ENCODE peak calls at places on chromosome 6, in six cellular contexts. One of them, this sample, is unnamed.

GRCh38 chr6:166562726-166563125 is 23.8 kb downstream of the RAMACL start:
- DNase-seq in IMR-90: no peak
- DNase-seq in PC-3: no peak
- DNase-seq in PC-9: no peak
- DNase-seq in fibroblast of lung: no peak
- DNase-seq in OCI-LY7: no peak
- DNase-seq in this sample: no peak

GRCh38 chr6:90415178-90415577 is 118.5 kb upstream of the BACH2 start:
- DNase-seq in IMR-90: no peak
- DNase-seq in OCI-LY7: no peak
- DNase-seq in PC-3: no peak
- DNase-seq in PC-9: no peak
- DNase-seq in fibroblast of lung: no peak
- DNase-seq in this sample: no peak

GRCh38 chr6:170007468-170008240 is 256.2 kb downstream of the ERMARD start:
- DNase-seq in IMR-90: no peak
- DNase-seq in PC-3: no peak
- DNase-seq in fibroblast of lung: no peak
- DNase-seq in PC-9: no peak
- DNase-seq in OCI-LY7: no peak
- DNase-seq in this sample: no peak

GRCh38 chr6:63307581-63308246 is 12.1 kb downstream of the LGSN start:
- DNase-seq in PC-3: peak
- DNase-seq in IMR-90: peak
- DNase-seq in OCI-LY7: peak
- DNase-seq in PC-9: no peak
- DNase-seq in fibroblast of lung: peak
- DNase-seq in this sample: peak

GRCh38 chr6:31768717-31769257 is 6.3 kb downstream of the SAPCD1 start:
- DNase-seq in PC-9: no peak
- DNase-seq in OCI-LY7: no peak
- DNase-seq in IMR-90: no peak
- DNase-seq in PC-3: no peak
- DNase-seq in fibroblast of lung: no peak
- DNase-seq in this sample: no peak

GRCh38 chr6:84417261-84417660 is 189.8 kb upstream of the CEP162 start:
- DNase-seq in PC-3: peak
- DNase-seq in PC-9: peak
- DNase-seq in fibroblast of lung: peak
- DNase-seq in IMR-90: peak
- DNase-seq in OCI-LY7: no peak
- DNase-seq in this sample: no peak

GRCh38 chr6:129753422-129753821 is 43.4 kb upstream of the ARHGAP18 start:
- DNase-seq in IMR-90: peak
- DNase-seq in OCI-LY7: no peak
- DNase-seq in PC-9: no peak
- DNase-seq in PC-3: no peak
- DNase-seq in fibroblast of lung: no peak
- DNase-seq in this sample: no peak

GRCh38 chr6:127119361-127120108 is 1.1 kb downstream of the RSPO3 start:
- DNase-seq in PC-9: peak
- DNase-seq in IMR-90: no peak
- DNase-seq in PC-3: no peak
- DNase-seq in OCI-LY7: no peak
- DNase-seq in fibroblast of lung: no peak
- DNase-seq in this sample: peak

GRCh38 chr6:106309766-106310373 is 15.7 kb downstream of the ATG5 start:
- DNase-seq in OCI-LY7: no peak
- DNase-seq in IMR-90: peak
- DNase-seq in PC-9: peak
- DNase-seq in PC-3: peak
- DNase-seq in fibroblast of lung: peak
- DNase-seq in this sample: peak

GRCh38 chr6:11276911-11277274 is 44.4 kb upstream of the NEDD9 start:
- DNase-seq in OCI-LY7: no peak
- DNase-seq in fibroblast of lung: no peak
- DNase-seq in PC-9: no peak
- DNase-seq in IMR-90: no peak
- DNase-seq in PC-3: peak
- DNase-seq in this sample: no peak

GRCh38 chr6:87237804-87238203 is 82.4 kb downstream of the ZNF292 start:
- DNase-seq in PC-9: no peak
- DNase-seq in OCI-LY7: peak
- DNase-seq in PC-3: peak
- DNase-seq in IMR-90: peak
- DNase-seq in fibroblast of lung: peak
- DNase-seq in this sample: peak

GRCh38 chr6:165659945-165660862 is 2.8 kb downstream of the PDE10A start:
- DNase-seq in fibroblast of lung: no peak
- DNase-seq in OCI-LY7: no peak
- DNase-seq in PC-9: no peak
- DNase-seq in PC-3: no peak
- DNase-seq in IMR-90: peak
- DNase-seq in this sample: no peak

GRCh38 chr6:130769812-130770211 is 57.4 kb upstream of the SMLR1 start:
- DNase-seq in fibroblast of lung: no peak
- DNase-seq in PC-3: no peak
- DNase-seq in IMR-90: no peak
- DNase-seq in PC-9: no peak
- DNase-seq in OCI-LY7: no peak
- DNase-seq in this sample: no peak

GRCh38 chr6:125110056-125110455 is 43.5 kb upstream of the TPD52L1 start:
- DNase-seq in OCI-LY7: no peak
- DNase-seq in PC-3: no peak
- DNase-seq in PC-9: no peak
- DNase-seq in fibroblast of lung: no peak
- DNase-seq in IMR-90: no peak
- DNase-seq in this sample: no peak

GRCh38 chr6:10314163-10314955 is 100.5 kb downstream of the TFAP2A start:
- DNase-seq in OCI-LY7: no peak
- DNase-seq in IMR-90: no peak
- DNase-seq in fibroblast of lung: no peak
- DNase-seq in PC-3: no peak
- DNase-seq in PC-9: no peak
- DNase-seq in this sample: no peak

GRCh38 chr6:80388515-80388914 is 282.0 kb downstream of the BCKDHB start:
- DNase-seq in PC-9: no peak
- DNase-seq in IMR-90: no peak
- DNase-seq in OCI-LY7: no peak
- DNase-seq in PC-3: no peak
- DNase-seq in fibroblast of lung: no peak
- DNase-seq in this sample: no peak

GRCh38 chr6:7761047-7761446 is 35.1 kb downstream of the BMP6 start:
- DNase-seq in OCI-LY7: no peak
- DNase-seq in fibroblast of lung: peak
- DNase-seq in PC-9: peak
- DNase-seq in PC-3: peak
- DNase-seq in IMR-90: peak
- DNase-seq in this sample: no peak

GRCh38 chr6:45966797-45967196 is 48.9 kb downstream of the CLIC5 start:
- DNase-seq in fibroblast of lung: no peak
- DNase-seq in PC-9: no peak
- DNase-seq in PC-3: no peak
- DNase-seq in IMR-90: no peak
- DNase-seq in OCI-LY7: no peak
- DNase-seq in this sample: no peak

GRCh38 chr6:132300323-132300949 is 100.8 kb downstream of the MOXD1 start:
- DNase-seq in PC-3: peak
- DNase-seq in OCI-LY7: peak
- DNase-seq in fibroblast of lung: peak
- DNase-seq in PC-9: peak
- DNase-seq in IMR-90: peak
- DNase-seq in this sample: peak

GRCh38 chr6:133756046-133756445 is 132.9 kb upstream of the TCF21 start:
- DNase-seq in PC-3: no peak
- DNase-seq in IMR-90: peak
- DNase-seq in PC-9: no peak
- DNase-seq in fibroblast of lung: peak
- DNase-seq in OCI-LY7: no peak
- DNase-seq in this sample: no peak

GRCh38 chr6:154012852-154013251 is 26.2 kb upstream of the OPRM1 start:
- DNase-seq in PC-9: no peak
- DNase-seq in fibroblast of lung: no peak
- DNase-seq in IMR-90: no peak
- DNase-seq in OCI-LY7: no peak
- DNase-seq in PC-3: no peak
- DNase-seq in this sample: no peak

GRCh38 chr6:152309648-152310047 is 327.5 kb downstream of the SYNE1 start:
- DNase-seq in IMR-90: no peak
- DNase-seq in PC-3: peak
- DNase-seq in fibroblast of lung: no peak
- DNase-seq in PC-9: no peak
- DNase-seq in OCI-LY7: no peak
- DNase-seq in this sample: no peak

GRCh38 chr6:154852700-154853099 is 119.5 kb downstream of the SCAF8 start:
- DNase-seq in PC-3: peak
- DNase-seq in IMR-90: peak
- DNase-seq in fibroblast of lung: peak
- DNase-seq in OCI-LY7: no peak
- DNase-seq in PC-9: peak
- DNase-seq in this sample: no peak

GRCh38 chr6:6910734-6911295 is 196.9 kb upstream of the RREB1 start:
- DNase-seq in PC-9: no peak
- DNase-seq in fibroblast of lung: no peak
- DNase-seq in PC-3: peak
- DNase-seq in IMR-90: no peak
- DNase-seq in OCI-LY7: no peak
- DNase-seq in this sample: no peak

GRCh38 chr6:163393923-163394322 is 20.6 kb upstream of the QKI start:
- DNase-seq in OCI-LY7: no peak
- DNase-seq in fibroblast of lung: no peak
- DNase-seq in PC-9: no peak
- DNase-seq in IMR-90: no peak
- DNase-seq in PC-3: no peak
- DNase-seq in this sample: peak
- H2AFZ ChIP-seq in OCI-LY7: no peak
- H2AFZ ChIP-seq in fibroblast of lung: no peak
- H2AFZ ChIP-seq in PC-9: no peak
- H2AFZ ChIP-seq in IMR-90: no peak
- H2AFZ ChIP-seq in PC-3: peak
- H2AFZ ChIP-seq in this sample: peak

GRCh38 chr6:43808412-43808811 is 38.4 kb downstream of the VEGFA start:
- DNase-seq in fibroblast of lung: no peak
- DNase-seq in PC-9: no peak
- DNase-seq in PC-3: no peak
- DNase-seq in OCI-LY7: no peak
- DNase-seq in IMR-90: no peak
- DNase-seq in this sample: no peak

GRCh38 chr6:43806041-43806757 is 36.2 kb downstream of the VEGFA start:
- DNase-seq in IMR-90: no peak
- DNase-seq in OCI-LY7: no peak
- DNase-seq in fibroblast of lung: no peak
- DNase-seq in PC-3: peak
- DNase-seq in PC-9: peak
- DNase-seq in this sample: no peak

GRCh38 chr6:43806758-43807227 is 36.8 kb downstream of the VEGFA start:
- DNase-seq in fibroblast of lung: no peak
- DNase-seq in OCI-LY7: no peak
- DNase-seq in PC-3: no peak
- DNase-seq in IMR-90: no peak
- DNase-seq in PC-9: no peak
- DNase-seq in this sample: no peak

GRCh38 chr6:43805695-43806040 is 35.7 kb downstream of the VEGFA start:
- DNase-seq in PC-3: no peak
- DNase-seq in fibroblast of lung: no peak
- DNase-seq in PC-9: no peak
- DNase-seq in IMR-90: no peak
- DNase-seq in OCI-LY7: no peak
- DNase-seq in this sample: no peak

GRCh38 chr6:43807228-43808061 is 37.4 kb downstream of the VEGFA start:
- DNase-seq in OCI-LY7: no peak
- DNase-seq in fibroblast of lung: peak
- DNase-seq in PC-3: no peak
- DNase-seq in PC-9: peak
- DNase-seq in IMR-90: peak
- DNase-seq in this sample: no peak
- H2AFZ ChIP-seq in OCI-LY7: no peak
- H2AFZ ChIP-seq in fibroblast of lung: no peak
- H2AFZ ChIP-seq in PC-3: no peak
- H2AFZ ChIP-seq in PC-9: no peak
- H2AFZ ChIP-seq in IMR-90: peak
- H2AFZ ChIP-seq in this sample: no peak

GRCh38 chr6:12297363-12298016 is 7.3 kb downstream of the EDN1 start:
- DNase-seq in IMR-90: no peak
- DNase-seq in PC-9: no peak
- DNase-seq in PC-3: no peak
- DNase-seq in OCI-LY7: no peak
- DNase-seq in fibroblast of lung: no peak
- DNase-seq in this sample: peak

GRCh38 chr6:12296604-12297003 is 6.4 kb downstream of the EDN1 start:
- DNase-seq in fibroblast of lung: no peak
- DNase-seq in OCI-LY7: no peak
- DNase-seq in PC-3: no peak
- DNase-seq in PC-9: no peak
- DNase-seq in IMR-90: no peak
- DNase-seq in this sample: peak

GRCh38 chr6:12294851-12295536 is 4.8 kb downstream of the EDN1 start:
- DNase-seq in OCI-LY7: no peak
- DNase-seq in PC-3: no peak
- DNase-seq in fibroblast of lung: no peak
- DNase-seq in IMR-90: no peak
- DNase-seq in PC-9: no peak
- DNase-seq in this sample: peak

GRCh38 chr6:12295558-12296254 is 5.5 kb downstream of the EDN1 start:
- DNase-seq in PC-3: no peak
- DNase-seq in fibroblast of lung: no peak
- DNase-seq in OCI-LY7: no peak
- DNase-seq in PC-9: no peak
- DNase-seq in IMR-90: no peak
- DNase-seq in this sample: peak

DNA sequence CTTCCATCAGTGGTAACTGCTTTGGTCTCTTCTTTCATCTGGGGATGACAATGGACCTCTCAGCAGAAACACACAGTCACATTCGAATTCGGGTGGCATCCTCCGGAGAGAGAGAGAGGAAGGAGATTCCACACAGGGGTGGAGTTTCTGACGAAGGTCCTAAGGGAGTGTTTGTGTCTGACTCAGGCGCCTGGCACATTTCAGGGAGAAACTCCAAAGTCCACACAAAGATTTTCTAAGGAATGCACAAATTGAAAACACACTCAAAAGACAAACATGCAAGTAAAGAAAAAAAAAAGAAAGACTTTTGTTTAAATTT is 6.1 kb downstream of the EDN1 start:
- DNase-seq in fibroblast of lung: peak
- DNase-seq in IMR-90: peak
- DNase-seq in OCI-LY7: no peak
- DNase-seq in PC-9: no peak
- DNase-seq in PC-3: peak
- DNase-seq in this sample: peak
- H2AFZ ChIP-seq in fibroblast of lung: peak
- H2AFZ ChIP-seq in IMR-90: peak
- H2AFZ ChIP-seq in OCI-LY7: no peak
- H2AFZ ChIP-seq in PC-9: no peak
- H2AFZ ChIP-seq in PC-3: peak
- H2AFZ ChIP-seq in this sample: no peak

DNA sequence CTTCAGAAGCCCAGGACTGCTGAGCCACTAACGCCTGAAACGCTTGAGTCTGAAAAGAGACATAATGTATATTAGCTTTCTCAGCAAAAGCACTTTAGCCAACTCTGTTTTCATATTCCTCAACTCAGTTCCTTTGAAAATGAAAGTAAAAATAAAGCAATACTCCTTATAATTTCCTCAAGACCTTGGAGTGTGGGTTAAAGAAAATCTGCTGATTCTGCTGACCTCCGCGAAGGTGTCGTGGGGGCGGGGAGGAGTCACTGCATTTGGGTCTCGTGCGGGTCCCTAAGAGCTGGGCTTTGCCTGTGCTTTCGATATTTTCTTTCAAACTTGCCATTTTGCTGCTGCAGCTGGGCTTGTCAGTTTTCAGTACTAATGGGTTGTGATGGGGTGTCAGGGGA is 142.2 kb upstream of the ARID1B start:
- DNase-seq in PC-3: no peak
- DNase-seq in fibroblast of lung: peak
- DNase-seq in IMR-90: no peak
- DNase-seq in PC-9: no peak
- DNase-seq in OCI-LY7: peak
- DNase-seq in this sample: no peak
- H2AFZ ChIP-seq in PC-3: no peak
- H2AFZ ChIP-seq in fibroblast of lung: peak
- H2AFZ ChIP-seq in IMR-90: peak
- H2AFZ ChIP-seq in PC-9: no peak
- H2AFZ ChIP-seq in OCI-LY7: peak
- H2AFZ ChIP-seq in this sample: no peak

This sample was measured in endothelial cell of umbilical vein.